ENCODE peak calls at places on chromosomes 5 and 9, in ten cellular contexts. One of them, this sample, is unnamed.

GRCh38 chr5:78236046-78236445 is 58.5 kb downstream of the AP3B1 start:
- DNase-seq in AG10803: no peak
- DNase-seq in colonic mucosa: no peak
- DNase-seq in WTC11: no peak
- DNase-seq in GM20000: no peak
- DNase-seq in epithelial cell of esophagus: no peak
- DNase-seq in suprapubic skin: no peak
- DNase-seq in left ventricle myocardium inferior: no peak
- DNase-seq in GM13976: no peak
- DNase-seq in B cell: no peak
- DNase-seq in this sample: no peak

GRCh38 chr5:179553875-179554274 is 3.5 kb downstream of the RUFY1 start:
- DNase-seq in AG10803: peak; percentile 55
- DNase-seq in colonic mucosa: no peak
- DNase-seq in WTC11: no peak
- DNase-seq in GM20000: no peak
- DNase-seq in epithelial cell of esophagus: peak; percentile 81
- DNase-seq in suprapubic skin: no peak
- DNase-seq in left ventricle myocardium inferior: no peak
- DNase-seq in GM13976: no peak
- DNase-seq in B cell: no peak
- DNase-seq in this sample: no peak

GRCh38 chr9:110886832-110887231 is 151.4 kb downstream of the LPAR1 start:
- DNase-seq in AG10803: peak; percentile 64
- DNase-seq in colonic mucosa: no peak
- DNase-seq in WTC11: no peak
- DNase-seq in GM20000: no peak
- DNase-seq in epithelial cell of esophagus: peak; percentile 11
- DNase-seq in suprapubic skin: no peak
- DNase-seq in left ventricle myocardium inferior: no peak
- DNase-seq in GM13976: no peak
- DNase-seq in B cell: no peak
- DNase-seq in this sample: no peak

GRCh38 chr5:178525906-178526732 is 64.1 kb downstream of the COL23A1 start:
- DNase-seq in AG10803: no peak
- DNase-seq in colonic mucosa: no peak
- DNase-seq in WTC11: no peak
- DNase-seq in GM20000: no peak
- DNase-seq in epithelial cell of esophagus: no peak
- DNase-seq in suprapubic skin: peak; percentile 34
- DNase-seq in left ventricle myocardium inferior: no peak
- DNase-seq in GM13976: no peak
- DNase-seq in B cell: no peak
- DNase-seq in this sample: no peak

GRCh38 chr9:81479573-81479972 is 209.8 kb downstream of the TLE1 start:
- DNase-seq in AG10803: no peak
- DNase-seq in colonic mucosa: no peak
- DNase-seq in WTC11: no peak
- DNase-seq in GM20000: no peak
- DNase-seq in epithelial cell of esophagus: peak; percentile 57
- DNase-seq in suprapubic skin: no peak
- DNase-seq in left ventricle myocardium inferior: no peak
- DNase-seq in GM13976: no peak
- DNase-seq in B cell: no peak
- DNase-seq in this sample: no peak

GRCh38 chr9:126126012-126126411 is 200.6 kb upstream of the MVB12B start:
- DNase-seq in AG10803: no peak
- DNase-seq in colonic mucosa: no peak
- DNase-seq in WTC11: no peak
- DNase-seq in GM20000: no peak
- DNase-seq in epithelial cell of esophagus: no peak
- DNase-seq in suprapubic skin: no peak
- DNase-seq in left ventricle myocardium inferior: no peak
- DNase-seq in GM13976: peak; percentile 3
- DNase-seq in B cell: no peak
- DNase-seq in this sample: peak; percentile 53

GRCh38 chr9:127159949-127160610 is 37.6 kb upstream of the ANGPTL2 start:
- DNase-seq in AG10803: no peak
- DNase-seq in colonic mucosa: peak; percentile 9
- DNase-seq in WTC11: no peak
- DNase-seq in GM20000: no peak
- DNase-seq in epithelial cell of esophagus: no peak
- DNase-seq in suprapubic skin: peak; percentile 58
- DNase-seq in left ventricle myocardium inferior: no peak
- DNase-seq in GM13976: no peak
- DNase-seq in B cell: no peak
- DNase-seq in this sample: peak; percentile 52

GRCh38 chr5:172505840-172506638 is 51.7 kb upstream of the SH3PXD2B start:
- DNase-seq in AG10803: no peak
- DNase-seq in colonic mucosa: peak; percentile 12
- DNase-seq in WTC11: no peak
- DNase-seq in GM20000: no peak
- DNase-seq in epithelial cell of esophagus: no peak
- DNase-seq in suprapubic skin: peak; percentile 38
- DNase-seq in left ventricle myocardium inferior: no peak
- DNase-seq in GM13976: peak; percentile 7
- DNase-seq in B cell: no peak
- DNase-seq in this sample: peak; percentile 20

GRCh38 chr9:13988944-13989343 is 325.0 kb downstream of the NFIB start:
- DNase-seq in AG10803: no peak
- DNase-seq in colonic mucosa: no peak
- DNase-seq in WTC11: no peak
- DNase-seq in GM20000: no peak
- DNase-seq in epithelial cell of esophagus: no peak
- DNase-seq in suprapubic skin: no peak
- DNase-seq in left ventricle myocardium inferior: no peak
- DNase-seq in GM13976: no peak
- DNase-seq in B cell: no peak
- DNase-seq in this sample: no peak
- TF ChIP-seq CTCF in AG10803: no peak
- TF ChIP-seq CTCF in colonic mucosa: no peak
- TF ChIP-seq CTCF in WTC11: no peak
- TF ChIP-seq CTCF in GM20000: no peak
- TF ChIP-seq CTCF in epithelial cell of esophagus: no peak
- TF ChIP-seq CTCF in suprapubic skin: no peak
- TF ChIP-seq CTCF in left ventricle myocardium inferior: no peak
- TF ChIP-seq CTCF in GM13976: no peak
- TF ChIP-seq CTCF in B cell: no peak
- TF ChIP-seq CTCF in this sample: no peak

GRCh38 chr5:10724799-10725507 is 36.1 kb downstream of the DAP start:
- DNase-seq in AG10803: peak; percentile 61
- DNase-seq in colonic mucosa: no peak
- DNase-seq in WTC11: peak; percentile 24
- DNase-seq in GM20000: no peak
- DNase-seq in epithelial cell of esophagus: peak; percentile 68
- DNase-seq in suprapubic skin: no peak
- DNase-seq in left ventricle myocardium inferior: peak; percentile 65
- DNase-seq in GM13976: no peak
- DNase-seq in B cell: no peak
- DNase-seq in this sample: no peak
- TF ChIP-seq CTCF in AG10803: peak; percentile 22
- TF ChIP-seq CTCF in colonic mucosa: no peak
- TF ChIP-seq CTCF in WTC11: no peak
- TF ChIP-seq CTCF in GM20000: no peak
- TF ChIP-seq CTCF in epithelial cell of esophagus: no peak
- TF ChIP-seq CTCF in suprapubic skin: peak; percentile 27
- TF ChIP-seq CTCF in left ventricle myocardium inferior: peak; percentile 49
- TF ChIP-seq CTCF in GM13976: no peak
- TF ChIP-seq CTCF in B cell: no peak
- TF ChIP-seq CTCF in this sample: no peak

GRCh38 chr5:959581-960531 is 48.7 kb upstream of the NKD2 start:
- DNase-seq in AG10803: no peak
- DNase-seq in colonic mucosa: no peak
- DNase-seq in WTC11: no peak
- DNase-seq in GM20000: no peak
- DNase-seq in epithelial cell of esophagus: no peak
- DNase-seq in suprapubic skin: peak; percentile 62
- DNase-seq in left ventricle myocardium inferior: no peak
- DNase-seq in GM13976: no peak
- DNase-seq in B cell: no peak
- DNase-seq in this sample: peak; percentile 68

GRCh38 chr5:956178-956761 is 52.3 kb upstream of the NKD2 start:
- DNase-seq in AG10803: no peak
- DNase-seq in colonic mucosa: no peak
- DNase-seq in WTC11: no peak
- DNase-seq in GM20000: no peak
- DNase-seq in epithelial cell of esophagus: no peak
- DNase-seq in suprapubic skin: no peak
- DNase-seq in left ventricle myocardium inferior: no peak
- DNase-seq in GM13976: no peak
- DNase-seq in B cell: no peak
- DNase-seq in this sample: no peak

GRCh38 chr5:957730-958485 is 50.7 kb upstream of the NKD2 start:
- DNase-seq in AG10803: peak; percentile 32
- DNase-seq in colonic mucosa: no peak
- DNase-seq in WTC11: no peak
- DNase-seq in GM20000: no peak
- DNase-seq in epithelial cell of esophagus: no peak
- DNase-seq in suprapubic skin: no peak
- DNase-seq in left ventricle myocardium inferior: no peak
- DNase-seq in GM13976: no peak
- DNase-seq in B cell: no peak
- DNase-seq in this sample: no peak

GRCh38 chr5:958701-959571 is 49.7 kb upstream of the NKD2 start:
- DNase-seq in AG10803: peak; percentile 88
- DNase-seq in colonic mucosa: no peak
- DNase-seq in WTC11: no peak
- DNase-seq in GM20000: no peak
- DNase-seq in epithelial cell of esophagus: no peak
- DNase-seq in suprapubic skin: peak; percentile 52
- DNase-seq in left ventricle myocardium inferior: no peak
- DNase-seq in GM13976: no peak
- DNase-seq in B cell: no peak
- DNase-seq in this sample: no peak

DNA sequence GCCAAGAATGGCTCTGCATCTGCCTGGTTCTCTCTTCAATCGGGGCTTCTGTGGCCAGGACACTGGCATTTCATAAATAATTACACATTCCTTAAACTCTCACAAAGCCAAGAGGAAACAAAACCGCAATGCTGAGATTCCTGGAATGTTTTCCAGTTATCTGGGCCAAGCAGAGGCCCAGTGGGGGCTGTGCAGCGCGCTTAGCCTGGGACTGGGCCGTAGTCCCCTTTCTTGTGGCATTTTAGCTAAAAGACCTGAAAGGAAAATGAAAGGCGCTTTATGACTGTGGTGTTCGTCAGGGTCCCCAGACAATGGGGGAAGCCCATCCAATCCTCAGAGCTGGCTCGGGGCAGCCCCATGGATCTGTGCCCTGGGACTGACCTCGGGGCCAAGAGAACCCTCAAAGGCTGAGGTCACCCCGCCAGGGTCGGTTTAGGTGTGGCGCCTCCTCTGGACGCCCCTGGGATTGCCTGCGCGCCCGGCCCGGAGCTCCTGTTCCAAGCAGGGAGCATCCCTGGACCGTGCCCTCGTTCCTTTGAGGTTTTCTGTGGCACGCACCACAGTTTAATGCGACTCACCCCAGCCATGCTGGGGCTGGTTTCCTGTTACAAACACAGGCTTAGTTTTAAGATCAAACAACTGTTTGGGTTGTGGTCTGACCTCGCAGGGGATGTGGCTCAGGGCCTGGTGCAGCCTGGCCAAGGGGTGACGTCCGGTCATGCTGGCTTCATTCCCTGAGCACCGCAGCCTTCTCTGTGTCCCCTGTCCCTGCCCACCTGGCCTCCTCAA is 51.5 kb upstream of the NKD2 start:
- DNase-seq in AG10803: peak; percentile 94
- DNase-seq in colonic mucosa: no peak
- DNase-seq in WTC11: peak; percentile 34
- DNase-seq in GM20000: peak; percentile 73
- DNase-seq in epithelial cell of esophagus: no peak
- DNase-seq in suprapubic skin: no peak
- DNase-seq in left ventricle myocardium inferior: no peak
- DNase-seq in GM13976: peak; percentile 74
- DNase-seq in B cell: no peak
- DNase-seq in this sample: no peak
- TF ChIP-seq CTCF in AG10803: peak; percentile 54
- TF ChIP-seq CTCF in colonic mucosa: no peak
- TF ChIP-seq CTCF in WTC11: peak; percentile 38
- TF ChIP-seq CTCF in GM20000: no peak
- TF ChIP-seq CTCF in epithelial cell of esophagus: no peak
- TF ChIP-seq CTCF in suprapubic skin: peak; percentile 5
- TF ChIP-seq CTCF in left ventricle myocardium inferior: no peak
- TF ChIP-seq CTCF in GM13976: no peak
- TF ChIP-seq CTCF in B cell: no peak
- TF ChIP-seq CTCF in this sample: peak; percentile 59

GRCh38 chr5:141611289-141611688 is 7.5 kb downstream of the DIAPH1 start:
- DNase-seq in AG10803: no peak
- DNase-seq in colonic mucosa: no peak
- DNase-seq in WTC11: no peak
- DNase-seq in GM20000: no peak
- DNase-seq in epithelial cell of esophagus: peak; percentile 20
- DNase-seq in suprapubic skin: no peak
- DNase-seq in left ventricle myocardium inferior: no peak
- DNase-seq in GM13976: no peak
- DNase-seq in B cell: no peak
- DNase-seq in this sample: no peak

GRCh38 chr5:141615991-141616715 is 2.6 kb downstream of the DIAPH1 start:
- DNase-seq in AG10803: no peak
- DNase-seq in colonic mucosa: no peak
- DNase-seq in WTC11: no peak
- DNase-seq in GM20000: no peak
- DNase-seq in epithelial cell of esophagus: no peak
- DNase-seq in suprapubic skin: no peak
- DNase-seq in left ventricle myocardium inferior: no peak
- DNase-seq in GM13976: no peak
- DNase-seq in B cell: no peak
- DNase-seq in this sample: no peak

GRCh38 chr5:141609044-141609443 is 9.8 kb downstream of the DIAPH1 start:
- DNase-seq in AG10803: no peak
- DNase-seq in colonic mucosa: no peak
- DNase-seq in WTC11: no peak
- DNase-seq in GM20000: no peak
- DNase-seq in epithelial cell of esophagus: no peak
- DNase-seq in suprapubic skin: no peak
- DNase-seq in left ventricle myocardium inferior: no peak
- DNase-seq in GM13976: no peak
- DNase-seq in B cell: no peak
- DNase-seq in this sample: no peak

GRCh38 chr5:141617128-141617527 is 1.7 kb downstream of the DIAPH1 start:
- DNase-seq in AG10803: no peak
- DNase-seq in colonic mucosa: no peak
- DNase-seq in WTC11: no peak
- DNase-seq in GM20000: no peak
- DNase-seq in epithelial cell of esophagus: no peak
- DNase-seq in suprapubic skin: no peak
- DNase-seq in left ventricle myocardium inferior: no peak
- DNase-seq in GM13976: no peak
- DNase-seq in B cell: no peak
- DNase-seq in this sample: no peak

DNA sequence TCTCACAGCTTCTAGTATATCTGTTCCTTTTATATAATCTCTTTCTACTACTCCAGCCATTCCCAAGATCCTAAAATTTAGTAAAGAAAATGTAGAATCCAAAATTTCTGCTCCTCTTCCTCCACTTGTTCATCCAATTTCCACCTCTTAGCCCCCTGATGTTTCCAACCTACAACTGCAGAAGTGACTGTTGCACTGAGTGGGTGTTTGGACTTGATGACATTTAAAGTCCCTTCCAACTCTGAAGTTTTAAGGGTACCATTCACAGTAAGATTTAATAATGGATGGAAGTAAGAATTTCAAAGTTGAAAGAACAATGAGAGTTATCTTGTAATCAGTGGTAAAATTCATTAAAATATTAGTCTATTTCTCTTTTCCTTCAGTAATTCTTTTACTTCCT is 5.5 kb downstream of the DIAPH1 start:
- DNase-seq in AG10803: no peak
- DNase-seq in colonic mucosa: no peak
- DNase-seq in WTC11: no peak
- DNase-seq in GM20000: no peak
- DNase-seq in epithelial cell of esophagus: no peak
- DNase-seq in suprapubic skin: no peak
- DNase-seq in left ventricle myocardium inferior: no peak
- DNase-seq in GM13976: no peak
- DNase-seq in B cell: no peak
- DNase-seq in this sample: no peak
- TF ChIP-seq CTCF in AG10803: no peak
- TF ChIP-seq CTCF in colonic mucosa: no peak
- TF ChIP-seq CTCF in WTC11: no peak
- TF ChIP-seq CTCF in GM20000: no peak
- TF ChIP-seq CTCF in epithelial cell of esophagus: no peak
- TF ChIP-seq CTCF in suprapubic skin: no peak
- TF ChIP-seq CTCF in left ventricle myocardium inferior: no peak
- TF ChIP-seq CTCF in GM13976: no peak
- TF ChIP-seq CTCF in B cell: no peak
- TF ChIP-seq CTCF in this sample: no peak